ENCODE peak calls at places on chromosomes 12 and 14, in eight cellular contexts. E, R, K, S, B, M, Q and Z are unnamed samples.

GRCh38 chr14:101229666-101230065 is 326.1 kb upstream of the RTL1 start:
- DNase-seq in E (no peak), R (no peak), K (no peak), S (no peak), B (no peak), M (no peak), Q (no peak), Z (no peak)

GRCh38 chr12:6312529-6313325 is 2.2 kb downstream of the PLEKHG6 start:
- DNase-seq in E (no peak), R (no peak), K (peak; percentile 53), S (no peak), B (peak; percentile 66), M (no peak), Q (no peak), Z (peak; percentile 54)

GRCh38 chr14:101506921-101507300 is 54.4 kb upstream of the DIO3 start:
- DNase-seq in E (no peak), R (no peak), K (no peak), S (no peak), B (no peak), M (no peak), Q (peak; percentile 63), Z (no peak)

GRCh38 chr12:108115746-108116125 is 13.4 kb upstream of the WSCD2 start:
- DNase-seq in E (no peak), R (no peak), K (no peak), S (no peak), B (no peak), M (no peak), Q (no peak), Z (no peak)

GRCh38 chr12:31471823-31472222 is 119.1 kb downstream of the DENND5B start:
- DNase-seq in E (no peak), R (no peak), K (no peak), S (no peak), B (peak; percentile 68), M (no peak), Q (no peak), Z (no peak)

GRCh38 chr12:69868695-69869094 is 43.7 kb downstream of the MYRFL start:
- DNase-seq in E (no peak), R (no peak), K (no peak), S (no peak), B (no peak), M (no peak), Q (no peak), Z (no peak)

GRCh38 chr14:103563089-103563620 is 395 bp downstream of the COA8 start:
- DNase-seq in E (no peak), R (no peak), K (peak; percentile 68), S (no peak), B (no peak), M (no peak), Q (peak; percentile 47), Z (peak; percentile 79)

GRCh38 chr12:74468401-74468800 is 69.2 kb upstream of the ATXN7L3B start:
- DNase-seq in E (no peak), R (no peak), K (no peak), S (no peak), B (no peak), M (no peak), Q (no peak), Z (no peak)